ENCODE peak calls at places on chromosome 22, in eight cellular contexts. B is upper lobe of left lung, O is esophagus muscularis mucosa, U is stomach, F is transverse colon, L is sigmoid colon, K is HepG2, M is SK-N-SH. X is an unnamed sample.

GRCh38 chr22:16824718-16825687 is at the start of gene XKR3:
- DNase-seq in O (no peak), F (no peak), L (no peak), U (no peak), K (no peak), M (no peak), B (no peak), X (no peak)

GRCh38 chr22:26842103-26842502 is 184.7 kb downstream of the MIAT start:
- DNase-seq in U (no peak), M (no peak), L (no peak), O (no peak), B (no peak), K (no peak), F (no peak), X (no peak)

GRCh38 chr22:22959147-22959827 is 71.7 kb downstream of the IGLL5 start:
- DNase-seq in U (peak; percentile 87), B (no peak), L (peak; percentile 83), F (peak; percentile 81), M (peak; percentile 73), K (peak; percentile 78), O (peak; percentile 92), X (no peak)

GRCh38 chr22:20436309-20437252 is 1.0 kb downstream of the SCARF2 start:
- DNase-seq in F (no peak), O (no peak), K (no peak), B (peak; percentile 92), L (peak; percentile 73), U (no peak), M (peak; percentile 90), X (no peak)

GRCh38 chr22:21796863-21797262 is 61.3 kb upstream of the YPEL1 start:
- DNase-seq in L (no peak), K (no peak), M (no peak), U (peak; percentile 75), B (no peak), F (no peak), O (no peak), X (no peak)

GRCh38 chr22:23075525-23076216 is 5.4 kb downstream of the GNAZ start:
- DNase-seq in O (no peak), B (no peak), U (peak; percentile 38), M (no peak), K (peak; percentile 99), F (no peak), L (no peak), X (no peak)

GRCh38 chr22:43158778-43159483 is 7.6 kb downstream of the TSPO start:
- DNase-seq in K (no peak), F (peak; percentile 34), M (no peak), U (peak; percentile 55), L (no peak), O (no peak), B (peak; percentile 74), X (no peak)

GRCh38 chr22:17472886-17473285 is 90.4 kb upstream of the SLC25A18 start:
- DNase-seq in F (no peak), U (no peak), M (no peak), B (no peak), O (no peak), L (no peak), K (no peak), X (no peak)

GRCh38 chr22:19317865-19318264 is 26.3 kb upstream of the CLTCL1 start:
- DNase-seq in F (no peak), K (no peak), M (no peak), B (no peak), U (no peak), O (no peak), L (no peak), X (no peak)

GRCh38 chr22:48760481-48761238 is 1067.0 kb downstream of the BRD1 start:
- DNase-seq in O (peak; percentile 90), M (no peak), L (peak; percentile 47), B (no peak), U (peak; percentile 20), K (no peak), F (no peak), X (peak; percentile 55)

GRCh38 chr22:28542980-28543621 is 136.5 kb downstream of the TTC28 start:
- DNase-seq in L (no peak), B (no peak), M (no peak), O (no peak), U (no peak), F (no peak), K (no peak), X (no peak)

GRCh38 chr22:32226236-32227119 is 21.6 kb upstream of the RFPL2 start:
- DNase-seq in U (no peak), B (no peak), O (no peak), F (no peak), K (no peak), M (no peak), L (no peak), X (no peak)

GRCh38 chr22:29635734-29636357 is 32.4 kb downstream of the NF2 start:
- DNase-seq in B (no peak), K (peak; percentile 32), U (no peak), F (no peak), M (peak; percentile 60), O (no peak), L (no peak), X (no peak)

GRCh38 chr22:47647181-47647580 is 884.7 kb downstream of the TBC1D22A start:
- DNase-seq in K (no peak), U (no peak), F (no peak), O (peak; percentile 72), L (no peak), M (no peak), B (no peak), X (no peak)

GRCh38 chr22:27913162-27913741 is 5.8 kb downstream of the PITPNB start:
- DNase-seq in M (peak; percentile 66), U (no peak), K (no peak), L (no peak), F (no peak), B (no peak), O (no peak), X (no peak)

GRCh38 chr22:47174671-47175111 is 412.2 kb downstream of the TBC1D22A start:
- DNase-seq in K (no peak), M (no peak), L (peak; percentile 58), F (no peak), O (no peak), U (no peak), B (peak; percentile 50), X (peak; percentile 45)

GRCh38 chr22:20584029-20584871 is 76.8 kb downstream of the MED15 start:
- DNase-seq in F (no peak), U (no peak), M (no peak), L (no peak), O (no peak), B (no peak), K (no peak), X (no peak)

GRCh38 chr22:29154364-29155048 is 51.2 kb upstream of the EMID1 start:
- DNase-seq in O (no peak), U (peak; percentile 79), F (peak; percentile 76), K (peak; percentile 49), M (peak; percentile 91), L (peak; percentile 85), B (peak; percentile 94), X (peak; percentile 84)

DNA sequence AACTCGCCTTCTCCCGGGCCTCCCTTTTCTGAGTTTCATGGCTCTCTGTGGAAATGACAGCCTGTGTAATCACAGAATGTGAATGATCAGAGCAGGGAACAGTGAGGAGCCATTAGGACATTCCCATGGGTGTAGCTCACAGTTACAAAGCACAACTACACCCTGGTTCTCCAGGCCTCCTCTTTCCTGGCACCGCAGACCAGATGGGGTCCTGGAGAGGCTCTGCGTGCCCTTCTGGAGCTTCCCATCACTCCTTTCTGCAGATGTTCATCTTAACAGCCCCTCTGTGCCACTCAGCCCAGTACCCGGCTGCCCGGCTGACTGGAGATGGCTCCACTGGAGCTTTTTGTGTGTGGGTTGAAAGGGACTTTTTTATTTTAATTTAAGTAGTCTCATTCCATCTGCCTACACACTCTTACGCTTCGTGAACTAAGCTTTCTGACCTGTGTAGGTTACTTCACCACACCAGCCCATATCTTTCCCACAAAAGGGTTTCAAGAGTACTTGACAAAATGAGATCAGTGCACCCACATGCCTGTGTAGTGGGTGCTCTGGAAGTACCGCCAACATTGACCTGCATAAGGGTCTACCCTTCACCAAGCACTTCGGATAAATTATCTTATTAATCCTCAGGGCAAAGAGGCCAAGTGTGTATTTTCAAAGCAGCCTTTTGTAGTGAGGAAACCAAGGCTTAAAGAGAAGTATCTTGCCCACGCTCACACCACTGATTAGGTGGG is 29.8 kb downstream of the SREBF2 start:
- DNase-seq in B (no peak), K (no peak), M (no peak), U (no peak), F (no peak), O (no peak), L (no peak), X (no peak)
- TF ChIP-seq POLR2AphosphoS5 in B (no peak), K (no peak), M (no peak), U (no peak), F (no peak), O (no peak), L (no peak), X (no peak)

GRCh38 chr22:45268167-45268957 is 16.4 kb upstream of the UPK3A start:
- DNase-seq in K (no peak), M (peak; percentile 94), O (no peak), U (peak; percentile 36), B (peak; percentile 76), F (peak; percentile 45), L (no peak), X (peak; percentile 75)
- TF ChIP-seq EP300 in K (no peak), M (no peak), O (no peak), U (no peak), B (no peak), F (no peak), L (no peak), X (no peak)

GRCh38 chr22:44357296-44357961 is 44.7 kb upstream of the SHISAL1 start:
- DNase-seq in O (no peak), K (no peak), B (no peak), L (no peak), F (no peak), M (no peak), U (no peak), X (peak; percentile 72)
- TF ChIP-seq CTCF in O (no peak), K (no peak), B (no peak), L (no peak), F (no peak), M (peak; percentile 34), U (no peak), X (no peak)

GRCh38 chr22:37906364-37907008 is 389 bp downstream of the MICALL1 start:
- DNase-seq in L (peak; percentile 73), M (peak; percentile 78), K (no peak), U (no peak), F (peak; percentile 51), O (no peak), B (peak; percentile 88), X (no peak)

GRCh38 chr22:37907036-37907954 is 1.2 kb downstream of the MICALL1 start:
- DNase-seq in F (no peak), L (peak; percentile 63), B (no peak), M (no peak), U (no peak), O (no peak), K (no peak), X (no peak)

GRCh38 chr22:37909756-37910155 is 3.7 kb downstream of the MICALL1 start:
- DNase-seq in O (no peak), U (no peak), M (no peak), B (no peak), K (no peak), F (no peak), L (peak; percentile 77), X (no peak)

GRCh38 chr22:37904572-37905533 is 1.2 kb upstream of the MICALL1 start:
- DNase-seq in L (peak; percentile 83), F (peak; percentile 33), K (peak; percentile 58), O (no peak), M (peak; percentile 58), B (no peak), U (peak; percentile 65), X (no peak)

GRCh38 chr22:37905534-37906363 is at the start of gene MICALL1:
- DNase-seq in O (no peak), F (peak; percentile 85), B (peak; percentile 96), L (peak; percentile 87), K (no peak), M (peak; percentile 95), U (peak; percentile 87), X (no peak)
- TF ChIP-seq POLR2AphosphoS5 in O (no peak), F (no peak), B (no peak), L (no peak), K (no peak), M (no peak), U (no peak), X (no peak)

X was measured in suprapubic skin.